ENCODE peak calls at places on chromosomes 12 and 14, in six cellular contexts. O is AG20443; B is stimulated activated CD8-positive, alpha-beta memory T cell treated with anti-CD3 and anti-CD28 coated beads, Interleukin-4, amount 100 ng/mL, for 24 hours; R is CD4-positive, CD25-positive, alpha-beta regulatory T cell; L is GM13977; A is NCI-H1105. Y is an unnamed sample.

GRCh38 chr14:101963611-101964296 is 619 bp upstream of the DYNC1H1 start:
- DNase-seq in O (no peak), B (no peak), R (no peak), L (no peak), A (no peak), Y (no peak)

GRCh38 chr12:117671734-117672133 is 297.1 kb downstream of the KSR2 start:
- DNase-seq in O (peak; percentile 39), B (no peak), R (no peak), L (peak; percentile 31), A (no peak), Y (no peak)

GRCh38 chr12:69091447-69092022 is 147.8 kb upstream of the CPSF6 start:
- DNase-seq in O (no peak), B (no peak), R (no peak), L (no peak), A (no peak), Y (no peak)

GRCh38 chr14:53330441-53330840 is 177.3 kb upstream of the DDHD1 start:
- DNase-seq in O (no peak), B (no peak), R (no peak), L (no peak), A (peak; percentile 31), Y (no peak)

GRCh38 chr14:95477411-95478089 is 38.9 kb downstream of the SYNE3 start:
- DNase-seq in O (no peak), B (no peak), R (no peak), L (no peak), A (no peak), Y (no peak)

GRCh38 chr12:131831635-131832041 is 3.4 kb downstream of the MMP17 start:
- DNase-seq in O (peak; percentile 77), B (no peak), R (no peak), L (no peak), A (peak; percentile 63), Y (peak; percentile 41)

GRCh38 chr12:23880988-23881387 is 68.5 kb downstream of the SOX5 start:
- DNase-seq in O (no peak), B (no peak), R (no peak), L (no peak), A (no peak), Y (no peak)

GRCh38 chr12:58809064-58809607 is 111.2 kb downstream of the LRIG3 start:
- DNase-seq in O (no peak), B (no peak), R (no peak), L (no peak), A (no peak), Y (no peak)

GRCh38 chr14:88322505-88323085 is 474 bp downstream of the KCNK10 start:
- DNase-seq in O (no peak), B (no peak), R (no peak), L (no peak), A (no peak), Y (no peak)